ENCODE peak calls at places on chromosomes 16 and 17, in ten cellular contexts. E is choroid plexus epithelial cell, W is heart left ventricle, B is right lobe of liver, N is prostate gland, Z is mucosa of descending colon, G is H9, P is left lung, H is IMR-90, O is nephron progenitor cell. T is an unnamed sample.

GRCh38 chr16:81541314-81541713 is 96.7 kb downstream of the CMIP start:
- DNase-seq in E (no peak), W (no peak), B (no peak), N (no peak), Z (no peak), G (no peak), P (no peak), H (no peak), O (no peak), T (no peak)

GRCh38 chr17:62653002-62653830 is 25.7 kb downstream of the MRC2 start:
- DNase-seq in E (peak), W (peak), B (peak), N (no peak), Z (peak), G (peak), P (peak), H (peak), O (peak), T (peak)

GRCh38 chr16:57807252-57807967 is 5.1 kb upstream of the KIFC3 start:
- DNase-seq in E (peak), W (no peak), B (no peak), N (no peak), Z (no peak), G (no peak), P (no peak), H (no peak), O (no peak), T (no peak)

GRCh38 chr17:66451188-66452149 is 149.1 kb downstream of the PRKCA start:
- DNase-seq in E (no peak), W (no peak), B (peak), N (no peak), Z (peak), G (peak), P (no peak), H (no peak), O (peak), T (no peak)

GRCh38 chr16:14186007-14186953 is 115.2 kb downstream of the MRTFB start:
- DNase-seq in E (peak), W (peak), B (no peak), N (no peak), Z (no peak), G (peak), P (no peak), H (peak), O (peak), T (no peak)

GRCh38 chr17:44353656-44354331 is 8.7 kb downstream of the GRN start:
- DNase-seq in E (no peak), W (no peak), B (no peak), N (no peak), Z (no peak), G (peak), P (peak), H (no peak), O (peak), T (no peak)

GRCh38 chr16:48538746-48539484 is 71.1 kb downstream of the N4BP1 start:
- DNase-seq in E (no peak), W (no peak), B (no peak), N (no peak), Z (peak), G (no peak), P (peak), H (no peak), O (peak), T (no peak)

GRCh38 chr16:11632455-11632921 is 35.8 kb upstream of the SNN start:
- DNase-seq in E (peak), W (peak), B (peak), N (no peak), Z (peak), G (no peak), P (no peak), H (peak), O (peak), T (no peak)

GRCh38 chr17:32452281-32452680 is 8.0 kb downstream of the PSMD11 start:
- DNase-seq in E (no peak), W (no peak), B (no peak), N (no peak), Z (no peak), G (no peak), P (no peak), H (peak), O (no peak), T (no peak)

GRCh38 chr17:47726796-47727703 is 6.0 kb upstream of the TBX21 start:
- DNase-seq in E (no peak), W (no peak), B (no peak), N (no peak), Z (no peak), G (no peak), P (no peak), H (no peak), O (no peak), T (no peak)

GRCh38 chr17:74601944-74602572 is 10.0 kb upstream of the CD300LD start:
- DNase-seq in E (peak), W (peak), B (no peak), N (no peak), Z (peak), G (peak), P (no peak), H (peak), O (peak), T (no peak)

GRCh38 chr16:5008311-5008731 is 25.4 kb downstream of the NAGPA start:
- DNase-seq in E (no peak), W (no peak), B (no peak), N (no peak), Z (no peak), G (no peak), P (peak), H (no peak), O (no peak), T (no peak)

GRCh38 chr17:56809820-56810179 is 23.9 kb downstream of the C17orf67 start:
- DNase-seq in E (no peak), W (no peak), B (no peak), N (no peak), Z (no peak), G (no peak), P (no peak), H (no peak), O (no peak), T (no peak)

GRCh38 chr17:17510456-17511292 is 14.5 kb upstream of the RASD1 start:
- DNase-seq in E (no peak), W (no peak), B (peak), N (no peak), Z (no peak), G (no peak), P (peak), H (no peak), O (no peak), T (no peak)

GRCh38 chr16:25550647-25551046 is 141.1 kb upstream of the HS3ST4 start:
- DNase-seq in E (no peak), W (no peak), B (no peak), N (no peak), Z (no peak), G (no peak), P (no peak), H (no peak), O (no peak), T (no peak)

GRCh38 chr17:2191227-2191626 is 112.4 kb downstream of the SMG6 start:
- DNase-seq in E (no peak), W (no peak), B (no peak), N (no peak), Z (no peak), G (no peak), P (no peak), H (no peak), O (no peak), T (no peak)

GRCh38 chr17:63634816-63635215 is 12.6 kb downstream of the MAP3K3 start:
- DNase-seq in E (no peak), W (no peak), B (no peak), N (no peak), Z (no peak), G (no peak), P (no peak), H (no peak), O (no peak), T (no peak)

GRCh38 chr16:88688013-88688778 is 1.9 kb upstream of the SNAI3 start:
- DNase-seq in E (no peak), W (no peak), B (peak), N (no peak), Z (no peak), G (no peak), P (peak), H (no peak), O (no peak), T (peak)

GRCh38 chr16:2090819-2091721 is 43.3 kb downstream of the TSC2 start:
- DNase-seq in E (peak), W (no peak), B (peak), N (peak), Z (peak), G (peak), P (peak), H (no peak), O (peak), T (no peak)

GRCh38 chr16:31216552-31217530 is at the start of gene PYDC1:
- DNase-seq in E (no peak), W (no peak), B (peak), N (no peak), Z (no peak), G (peak), P (peak), H (no peak), O (peak), T (peak)

GRCh38 chr16:27462846-27463682 is 61.1 kb downstream of the IL21R start:
- DNase-seq in E (no peak), W (no peak), B (no peak), N (no peak), Z (no peak), G (no peak), P (no peak), H (no peak), O (no peak), T (no peak)

GRCh38 chr17:59642535-59642934 is 22.8 kb downstream of the CLTC start:
- DNase-seq in E (no peak), W (no peak), B (no peak), N (no peak), Z (no peak), G (no peak), P (no peak), H (no peak), O (no peak), T (no peak)

GRCh38 chr17:8300226-8300625 is 5.0 kb upstream of the SLC25A35 start:
- DNase-seq in E (no peak), W (no peak), B (no peak), N (no peak), Z (no peak), G (no peak), P (no peak), H (no peak), O (no peak), T (no peak)

GRCh38 chr16:81688182-81688581 is 90.9 kb upstream of the PLCG2 start:
- DNase-seq in E (no peak), W (no peak), B (no peak), N (no peak), Z (no peak), G (no peak), P (no peak), H (peak), O (no peak), T (no peak)

GRCh38 chr16:28304214-28304613 is 11.9 kb downstream of the SBK1 start:
- DNase-seq in E (peak), W (no peak), B (peak), N (no peak), Z (peak), G (peak), P (no peak), H (peak), O (peak), T (no peak)

GRCh38 chr17:78252111-78252634 is 20.7 kb downstream of the TMEM235 start:
- DNase-seq in E (no peak), W (no peak), B (no peak), N (no peak), Z (peak), G (peak), P (peak), H (no peak), O (no peak), T (no peak)

GRCh38 chr17:70523407-70523806 is 354.1 kb downstream of the KCNJ2 start:
- DNase-seq in E (no peak), W (no peak), B (no peak), N (no peak), Z (no peak), G (no peak), P (no peak), H (no peak), O (no peak), T (no peak)

GRCh38 chr16:68700120-68700519 is 37.0 kb upstream of the CDH1 start:
- DNase-seq in E (peak), W (no peak), B (no peak), N (no peak), Z (no peak), G (no peak), P (no peak), H (peak), O (no peak), T (no peak)

DNA sequence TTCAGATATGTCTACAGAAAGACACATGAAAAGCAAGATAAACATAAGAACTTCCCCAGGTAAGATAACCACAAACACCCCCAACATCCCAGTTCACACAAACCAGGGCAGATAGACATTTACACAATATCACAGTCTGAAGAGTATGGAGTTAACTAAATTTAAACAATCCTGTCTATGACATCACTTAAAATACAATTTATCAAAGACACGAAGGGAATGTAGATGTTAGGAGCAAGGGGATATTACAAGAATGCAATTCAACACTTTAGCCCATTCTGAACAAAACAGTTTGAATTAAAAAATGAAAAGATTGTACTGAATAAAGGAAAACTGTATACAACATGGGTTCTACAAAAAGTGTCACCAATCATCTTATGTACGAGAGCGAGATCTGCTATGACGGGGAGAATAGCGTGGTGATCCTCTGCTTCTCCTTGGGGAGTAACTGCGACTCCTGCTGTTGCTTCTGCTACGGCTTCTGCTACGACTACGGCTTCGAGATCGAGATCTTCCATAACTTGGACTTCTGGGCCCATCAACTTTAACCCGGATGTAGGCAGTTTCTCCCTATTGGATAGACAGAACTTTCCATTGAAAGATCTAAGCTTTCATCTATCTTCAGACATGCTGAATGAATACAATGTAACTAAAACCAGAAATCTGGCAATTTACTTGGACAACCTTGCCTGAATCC is 1.9 kb downstream of the SRSF1 start:
- DNase-seq in E (no peak), W (no peak), B (no peak), N (no peak), Z (no peak), G (no peak), P (no peak), H (peak), O (no peak), T (no peak)
- TF ChIP-seq CTCF in E (no peak), W (no peak), B (no peak), N (no peak), Z (no peak), G (no peak), P (no peak), H (peak), O (no peak), T (no peak)

GRCh38 chr17:29591737-29592624 is 951 bp upstream of the ANKRD13B start:
- DNase-seq in E (peak), W (peak), B (peak), N (peak), Z (peak), G (peak), P (peak), H (peak), O (peak), T (peak)

GRCh38 chr17:29592850-29593545 is at the start of gene ANKRD13B:
- DNase-seq in E (no peak), W (peak), B (no peak), N (no peak), Z (peak), G (no peak), P (no peak), H (no peak), O (peak), T (no peak)

GRCh38 chr17:29595107-29595942 is 2.4 kb downstream of the ANKRD13B start:
- DNase-seq in E (peak), W (no peak), B (no peak), N (no peak), Z (no peak), G (no peak), P (peak), H (peak), O (peak), T (no peak)

GRCh38 chr17:29594441-29595090 is 1.6 kb downstream of the ANKRD13B start:
- DNase-seq in E (no peak), W (peak), B (no peak), N (no peak), Z (no peak), G (no peak), P (no peak), H (no peak), O (peak), T (no peak)

GRCh38 chr17:29593546-29594440 is 861 bp downstream of the ANKRD13B start:
- DNase-seq in E (peak), W (peak), B (no peak), N (no peak), Z (no peak), G (peak), P (no peak), H (peak), O (peak), T (no peak)
- TF ChIP-seq CTCF in E (peak), W (no peak), B (peak), N (no peak), Z (no peak), G (peak), P (no peak), H (peak), O (no peak), T (peak)

GRCh38 chr17:33944826-33945225 is 310.3 kb upstream of the CCL2 start:
- DNase-seq in E (no peak), W (no peak), B (no peak), N (no peak), Z (no peak), G (no peak), P (no peak), H (no peak), O (no peak), T (no peak)

GRCh38 chr17:33947762-33948161 is 307.3 kb upstream of the CCL2 start:
- DNase-seq in E (no peak), W (no peak), B (no peak), N (no peak), Z (no peak), G (no peak), P (no peak), H (no peak), O (no peak), T (no peak)

GRCh38 chr17:33948299-33948698 is 306.8 kb upstream of the CCL2 start:
- DNase-seq in E (no peak), W (no peak), B (no peak), N (no peak), Z (no peak), G (no peak), P (no peak), H (no peak), O (no peak), T (no peak)

GRCh38 chr17:33944412-33944811 is 310.7 kb upstream of the CCL2 start:
- DNase-seq in E (no peak), W (no peak), B (no peak), N (no peak), Z (no peak), G (no peak), P (no peak), H (no peak), O (no peak), T (no peak)

DNA sequence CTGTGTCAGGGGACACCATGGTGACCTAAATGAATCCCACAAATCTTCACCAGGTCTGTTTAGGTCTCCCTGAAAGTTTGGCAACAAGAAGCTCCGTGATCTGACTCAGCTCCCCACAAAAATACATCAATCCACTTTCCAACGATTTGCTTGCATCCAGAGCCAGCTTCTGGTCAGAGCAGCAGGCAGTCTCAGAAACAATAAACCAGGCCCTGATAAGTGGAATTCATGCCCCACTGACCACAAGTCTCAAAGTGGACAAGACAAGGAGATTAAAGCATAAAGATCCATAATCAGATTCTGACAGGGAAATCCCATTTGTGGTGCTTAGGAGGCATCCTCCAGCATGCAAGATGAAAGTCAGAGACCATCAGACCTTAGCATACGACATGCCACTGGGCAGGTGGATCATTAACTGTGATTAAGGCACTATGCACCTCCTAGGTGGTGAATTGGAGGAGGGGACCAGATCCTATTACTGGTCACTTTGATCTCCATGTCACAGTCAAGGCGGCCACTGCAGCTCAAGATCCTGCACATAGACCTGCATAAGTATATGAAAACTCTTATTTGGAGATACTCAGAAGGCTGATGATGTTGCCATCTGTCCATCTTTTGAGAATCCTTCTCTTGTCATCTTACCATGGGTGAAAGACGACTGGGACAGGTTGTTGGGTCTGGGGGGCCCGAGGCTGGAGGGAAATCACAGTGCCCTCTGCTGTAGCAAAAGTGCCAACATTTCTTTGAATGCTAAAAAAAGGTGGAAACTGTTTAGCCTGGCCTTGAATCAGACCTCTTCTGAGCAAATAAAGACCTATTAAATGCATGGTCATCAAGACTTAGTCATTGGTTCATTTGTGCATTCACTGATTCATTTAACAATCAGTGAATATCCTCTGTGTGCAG is 309.2 kb upstream of the CCL2 start:
- DNase-seq in E (no peak), W (no peak), B (no peak), N (no peak), Z (no peak), G (no peak), P (no peak), H (no peak), O (no peak), T (no peak)
- TF ChIP-seq CTCF in E (no peak), W (no peak), B (no peak), N (no peak), Z (no peak), G (peak), P (no peak), H (no peak), O (no peak), T (no peak)

GRCh38 chr16:49644143-49644460 is 211.8 kb downstream of the ZNF423 start:
- DNase-seq in E (peak), W (no peak), B (no peak), N (no peak), Z (no peak), G (no peak), P (no peak), H (no peak), O (no peak), T (no peak)
- TF ChIP-seq CTCF in E (peak), W (no peak), B (no peak), N (no peak), Z (no peak), G (peak), P (no peak), H (no peak), O (no peak), T (peak)

T was measured in D721Med.